ENCODE peak calls at places on chromosome 10, in nine cellular contexts. J, Z, N, I, B, F, A, G and Y are unnamed samples.

GRCh38 chr10:121294630-121295029 is 303.6 kb downstream of the FGFR2 start:
- DNase-seq in N (no peak), B (no peak), I (no peak), J (no peak), F (no peak), G (no peak), Z (no peak), A (no peak), Y (no peak)

GRCh38 chr10:99964791-99965190 is 45.0 kb downstream of the DNMBP start:
- DNase-seq in B (peak; percentile 61), F (peak; percentile 30), I (no peak), J (peak; percentile 64), A (no peak), G (no peak), Z (no peak), N (no peak), Y (no peak)

GRCh38 chr10:71868192-71868697 is 17.2 kb upstream of the PSAP start:
- DNase-seq in J (peak; percentile 93), I (no peak), A (peak; percentile 77), G (peak; percentile 68), F (peak; percentile 56), Z (no peak), N (peak; percentile 80), B (peak; percentile 75), Y (no peak)

GRCh38 chr10:29210469-29210868 is 78.4 kb upstream of the LYZL1 start:
- DNase-seq in G (no peak), B (peak; percentile 48), N (no peak), F (no peak), Z (no peak), J (no peak), I (no peak), A (no peak), Y (no peak)

GRCh38 chr10:13563481-13564445 is 23.0 kb upstream of the PRPF18 start:
- DNase-seq in Z (no peak), G (no peak), B (no peak), F (no peak), A (no peak), N (no peak), J (no peak), I (no peak), Y (no peak)

GRCh38 chr10:14244801-14245211 is 85.9 kb downstream of the FRMD4A start:
- DNase-seq in F (peak; percentile 19), I (peak; percentile 10), A (no peak), G (no peak), B (no peak), J (peak; percentile 39), Z (no peak), N (no peak), Y (no peak)

GRCh38 chr10:113268186-113268585 is 284.7 kb upstream of the HABP2 start:
- DNase-seq in F (peak; percentile 2), G (no peak), J (no peak), B (no peak), N (no peak), Z (no peak), A (no peak), I (peak; percentile 73), Y (no peak)

GRCh38 chr10:124000792-124001201 is 92.6 kb downstream of the CHST15 start:
- DNase-seq in G (no peak), Z (no peak), B (peak; percentile 46), I (no peak), J (no peak), F (peak; percentile 51), N (no peak), A (peak; percentile 73), Y (no peak)

GRCh38 chr10:104622598-104623209 is 18.4 kb upstream of the SORCS3 start:
- DNase-seq in B (no peak), I (no peak), Z (peak; percentile 58), N (peak; percentile 39), J (no peak), A (no peak), F (no peak), G (no peak), Y (no peak)

GRCh38 chr10:110456046-110456445 is 41.7 kb upstream of the DUSP5 start:
- DNase-seq in F (no peak), G (no peak), A (peak; percentile 34), B (no peak), I (no peak), J (no peak), N (no peak), Z (no peak), Y (no peak)

GRCh38 chr10:121495719-121496118 is 102.5 kb downstream of the FGFR2 start:
- DNase-seq in A (no peak), N (no peak), Z (peak; percentile 20), F (no peak), J (no peak), I (no peak), B (no peak), G (no peak), Y (no peak)

DNA sequence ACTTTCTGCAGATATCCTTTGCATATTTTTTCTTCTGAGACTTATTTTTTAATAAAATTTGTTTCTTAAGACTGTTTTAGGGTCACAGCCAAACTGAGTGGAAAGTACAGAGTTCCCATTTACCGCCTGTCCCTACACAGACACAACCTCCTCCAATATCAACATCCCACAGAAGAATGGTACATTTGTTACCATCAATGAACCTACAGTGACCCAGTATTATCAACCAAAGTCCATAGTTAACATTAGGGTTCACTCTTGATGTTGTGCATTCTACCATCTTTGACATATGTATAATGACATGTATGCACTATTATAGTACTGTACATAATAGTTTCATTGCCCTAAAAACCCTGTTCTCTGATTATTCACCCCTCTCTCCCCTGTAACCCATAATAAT is 14.6 kb upstream of the REEP3 start:
- DNase-seq in Z (no peak), F (no peak), G (no peak), N (no peak), I (no peak), J (no peak), A (no peak), B (no peak), Y (no peak)
- TF ChIP-seq CTCF in Z (no peak), F (no peak), G (no peak), N (no peak), I (no peak), J (no peak), A (no peak), B (no peak), Y (no peak)

GRCh38 chr10:11705687-11706086 is 36.5 kb upstream of the ECHDC3 start:
- DNase-seq in G (no peak), A (no peak), J (peak; percentile 50), N (no peak), B (no peak), Z (no peak), F (no peak), I (no peak), Y (no peak)

GRCh38 chr10:11707936-11708335 is 34.2 kb upstream of the ECHDC3 start:
- DNase-seq in I (no peak), F (no peak), B (no peak), J (no peak), N (no peak), Z (no peak), A (no peak), G (no peak), Y (no peak)

GRCh38 chr10:11704087-11704486 is 38.1 kb upstream of the ECHDC3 start:
- DNase-seq in N (no peak), F (no peak), I (no peak), G (no peak), J (no peak), A (no peak), Z (no peak), B (no peak), Y (no peak)

GRCh38 chr10:11702264-11702663 is 39.9 kb upstream of the ECHDC3 start:
- DNase-seq in F (no peak), N (no peak), J (no peak), A (no peak), Z (no peak), G (no peak), I (no peak), B (no peak), Y (no peak)

DNA sequence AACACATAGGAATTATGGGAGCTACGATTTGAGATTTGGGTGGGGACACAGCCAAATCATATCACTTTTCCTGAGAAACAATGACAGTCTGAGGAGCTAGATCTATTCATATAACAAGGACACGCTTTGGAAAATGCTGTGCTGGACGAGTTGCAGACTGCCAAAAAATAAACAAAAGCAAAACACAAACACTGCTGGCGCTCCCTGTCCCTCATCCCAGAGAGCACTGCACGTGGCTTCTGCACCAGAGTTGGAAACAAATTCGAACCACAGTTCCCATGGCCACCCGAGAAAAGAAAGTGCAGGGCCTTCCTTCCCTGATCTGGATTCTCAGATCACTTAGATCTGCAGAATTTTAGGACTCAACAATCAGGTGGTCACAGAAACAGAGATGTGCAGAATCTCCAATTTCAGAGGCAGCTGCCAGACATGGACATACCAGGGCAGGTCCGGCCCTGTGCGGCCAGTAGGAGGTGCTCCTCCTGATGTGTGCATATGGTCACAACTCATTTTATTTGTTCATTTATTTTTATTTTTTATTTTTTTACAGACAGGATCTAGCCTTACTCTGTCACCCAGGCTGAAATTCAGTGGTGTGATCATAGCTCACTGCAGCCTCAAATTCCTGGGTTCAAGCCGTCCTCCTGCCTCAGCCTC is 35.1 kb upstream of the ECHDC3 start:
- DNase-seq in G (no peak), N (no peak), F (no peak), J (no peak), I (no peak), Z (no peak), A (no peak), B (no peak), Y (no peak)
- TF ChIP-seq CTCF in G (no peak), N (no peak), F (peak; percentile 49), J (no peak), I (peak; percentile 31), Z (no peak), A (no peak), B (no peak), Y (no peak)

DNA sequence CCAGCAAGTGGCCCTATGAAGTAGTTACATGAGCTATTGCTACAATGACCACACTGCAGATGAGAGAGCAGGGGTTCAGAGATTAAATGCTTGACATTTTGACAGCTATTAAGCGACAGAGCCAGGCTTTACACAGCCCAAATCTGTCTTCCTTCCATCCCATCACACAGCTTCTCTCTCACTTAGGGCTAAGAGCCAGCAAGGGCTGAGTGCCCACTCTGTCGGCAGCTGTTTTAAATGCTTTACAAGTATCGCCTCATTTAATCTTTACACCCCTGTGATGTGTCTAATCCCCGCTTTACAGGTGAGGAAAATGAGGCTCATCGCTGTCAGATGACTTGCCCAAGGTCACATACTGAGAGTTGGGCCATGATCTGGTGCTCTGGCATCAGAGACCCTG is 15.2 kb upstream of the OPALIN start:
- DNase-seq in N (no peak), B (no peak), Z (no peak), A (no peak), I (no peak), G (no peak), J (no peak), F (no peak), Y (no peak)
- TF ChIP-seq CTCF in N (no peak), B (no peak), Z (no peak), A (no peak), I (no peak), G (no peak), J (no peak), F (no peak), Y (no peak)

GRCh38 chr10:74332398-74332797 is 181.4 kb downstream of the ADK start:
- DNase-seq in B (no peak), J (peak; percentile 80), Z (no peak), A (no peak), I (no peak), N (no peak), F (no peak), G (no peak), Y (no peak)

GRCh38 chr10:74334221-74334620 is 183.2 kb downstream of the ADK start:
- DNase-seq in G (no peak), A (no peak), N (no peak), I (no peak), B (no peak), F (no peak), J (no peak), Z (no peak), Y (no peak)

GRCh38 chr10:74333174-74333573 is 182.2 kb downstream of the ADK start:
- DNase-seq in N (no peak), J (peak; percentile 84), F (peak; percentile 59), I (peak; percentile 65), B (peak; percentile 11), G (no peak), A (no peak), Z (no peak), Y (no peak)

GRCh38 chr10:74337330-74338016 is 186.5 kb downstream of the ADK start:
- DNase-seq in J (no peak), B (no peak), G (no peak), F (no peak), A (no peak), N (no peak), I (no peak), Z (no peak), Y (no peak)
- TF ChIP-seq CTCF in J (no peak), B (no peak), G (no peak), F (no peak), A (no peak), N (no peak), I (no peak), Z (no peak), Y (no peak)